ENCODE peak calls at places on chromosomes 6 and 20, in eight cellular contexts. K, E, H, C, V, U, D and A are unnamed samples.

GRCh38 chr6:43953794-43954310 is 173.4 kb downstream of the MRPL14 start:
- DNase-seq in K (no peak), E (peak; percentile 77), H (peak; percentile 48), C (peak; percentile 41), V (no peak), U (peak; percentile 49), D (no peak), A (no peak)

GRCh38 chr20:57439993-57440392 is 48.8 kb downstream of the RBM38 start:
- DNase-seq in K (no peak), E (no peak), H (no peak), C (no peak), V (no peak), U (no peak), D (no peak), A (no peak)

GRCh38 chr6:41638002-41638800 is at the start of gene MDFI:
- DNase-seq in K (no peak), E (peak; percentile 78), H (no peak), C (peak; percentile 79), V (no peak), U (peak; percentile 78), D (peak; percentile 26), A (no peak)

GRCh38 chr6:76742919-76743318 is 670.5 kb upstream of the IMPG1 start:
- DNase-seq in K (no peak), E (no peak), H (no peak), C (no peak), V (peak; percentile 72), U (no peak), D (no peak), A (no peak)

GRCh38 chr20:19815553-19815991 is 57.5 kb downstream of the RIN2 start:
- DNase-seq in K (no peak), E (no peak), H (peak; percentile 97), C (peak; percentile 48), V (peak; percentile 98), U (peak; percentile 22), D (no peak), A (peak; percentile 31)

GRCh38 chr20:50788045-50788867 is 6.6 kb upstream of the BCAS4 start:
- DNase-seq in K (no peak), E (no peak), H (peak; percentile 90), C (peak; percentile 73), V (peak; percentile 45), U (no peak), D (no peak), A (no peak)

GRCh38 chr6:38943964-38944363 is 104.6 kb upstream of the GLP1R start:
- DNase-seq in K (no peak), E (peak; percentile 22), H (no peak), C (no peak), V (no peak), U (no peak), D (no peak), A (no peak)

GRCh38 chr6:16770701-16771569 is 9.7 kb upstream of the ATXN1 start:
- DNase-seq in K (peak; percentile 76), E (peak; percentile 81), H (peak; percentile 90), C (peak; percentile 86), V (peak; percentile 79), U (peak; percentile 76), D (peak; percentile 59), A (peak; percentile 59)

GRCh38 chr6:25172819-25173218 is 106.4 kb upstream of the CARMIL1 start:
- DNase-seq in K (no peak), E (no peak), H (peak; percentile 96), C (no peak), V (peak; percentile 91), U (no peak), D (no peak), A (no peak)

GRCh38 chr20:34862724-34863123 is 9.9 kb downstream of the GGT7 start:
- DNase-seq in K (no peak), E (no peak), H (no peak), C (no peak), V (no peak), U (no peak), D (no peak), A (no peak)

GRCh38 chr6:130223508-130223907 is 757 bp upstream of the SAMD3 start:
- DNase-seq in K (no peak), E (no peak), H (no peak), C (no peak), V (no peak), U (no peak), D (no peak), A (peak; percentile 28)

GRCh38 chr6:24439858-24440539 is 37.3 kb downstream of the MRS2 start:
- DNase-seq in K (no peak), E (no peak), H (no peak), C (no peak), V (no peak), U (no peak), D (no peak), A (no peak)

GRCh38 chr20:41078329-41078728 is 49.7 kb downstream of the TOP1 start:
- DNase-seq in K (no peak), E (no peak), H (peak; percentile 61), C (peak; percentile 32), V (peak; percentile 62), U (no peak), D (no peak), A (no peak)

GRCh38 chr6:156087487-156087886 is 631.8 kb upstream of the NOX3 start:
- DNase-seq in K (no peak), E (no peak), H (no peak), C (no peak), V (no peak), U (no peak), D (no peak), A (no peak)

GRCh38 chr6:135537782-135538301 is 40.3 kb upstream of the AHI1 start:
- DNase-seq in K (no peak), E (no peak), H (peak; percentile 85), C (no peak), V (peak; percentile 84), U (no peak), D (no peak), A (no peak)

GRCh38 chr20:44018684-44019637 is 104.3 kb downstream of the TOX2 start:
- DNase-seq in K (no peak), E (no peak), H (no peak), C (no peak), V (no peak), U (no peak), D (no peak), A (no peak)

GRCh38 chr6:55290736-55291135 is 36.5 kb upstream of the GFRAL start:
- DNase-seq in K (no peak), E (no peak), H (no peak), C (no peak), V (no peak), U (no peak), D (no peak), A (no peak)

DNA sequence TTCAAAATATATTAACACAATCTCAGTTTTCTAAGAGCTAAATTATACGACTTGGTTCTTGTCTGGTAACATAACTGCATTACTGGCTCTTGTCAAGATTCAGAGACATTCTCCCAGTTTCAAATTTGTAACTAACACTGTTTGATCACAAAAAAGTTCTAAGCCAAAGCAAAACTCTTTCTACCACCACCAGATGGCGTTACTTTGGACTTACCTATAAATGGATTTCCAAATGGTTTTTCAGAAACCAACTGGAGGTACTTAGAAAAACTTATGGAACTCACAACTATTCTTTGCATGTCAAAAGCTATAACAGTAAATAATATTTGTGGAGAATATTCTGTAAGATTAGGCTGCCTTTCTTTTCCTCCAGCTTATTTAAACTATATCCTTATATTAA is 34.2 kb upstream of the GFRAL start:
- DNase-seq in K (no peak), E (no peak), H (peak; percentile 20), C (peak; percentile 11), V (peak; percentile 7), U (no peak), D (no peak), A (no peak)
- TF ChIP-seq CTCF in K (no peak), E (peak; percentile 23), H (peak; percentile 31), C (peak; percentile 36), V (peak; percentile 23), U (peak; percentile 22), D (peak; percentile 39), A (no peak)

DNA sequence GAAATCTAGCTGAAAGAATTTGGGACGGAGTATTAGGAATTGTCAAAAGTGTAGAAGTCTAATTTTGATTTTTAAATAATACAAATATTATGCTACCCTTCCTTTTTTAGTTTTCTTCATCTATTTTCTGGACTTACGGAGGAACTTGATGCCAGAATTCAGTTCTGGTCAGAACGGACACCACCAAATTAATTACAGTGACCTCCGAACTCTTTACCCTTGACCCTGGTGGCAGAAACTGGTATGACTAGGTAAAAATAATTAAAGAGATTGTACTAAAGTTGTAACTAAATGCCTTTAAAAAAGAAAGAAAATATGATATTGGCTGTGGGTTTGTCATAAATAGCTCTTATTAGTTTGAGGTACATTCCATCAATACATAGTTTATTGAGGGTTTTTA is 751.1 kb upstream of the MAP3K7 start:
- DNase-seq in K (no peak), E (no peak), H (no peak), C (no peak), V (no peak), U (no peak), D (no peak), A (no peak)
- TF ChIP-seq CTCF in K (no peak), E (peak; percentile 42), H (peak; percentile 3), C (no peak), V (peak; percentile 34), U (peak; percentile 37), D (peak; percentile 47), A (no peak)

DNA sequence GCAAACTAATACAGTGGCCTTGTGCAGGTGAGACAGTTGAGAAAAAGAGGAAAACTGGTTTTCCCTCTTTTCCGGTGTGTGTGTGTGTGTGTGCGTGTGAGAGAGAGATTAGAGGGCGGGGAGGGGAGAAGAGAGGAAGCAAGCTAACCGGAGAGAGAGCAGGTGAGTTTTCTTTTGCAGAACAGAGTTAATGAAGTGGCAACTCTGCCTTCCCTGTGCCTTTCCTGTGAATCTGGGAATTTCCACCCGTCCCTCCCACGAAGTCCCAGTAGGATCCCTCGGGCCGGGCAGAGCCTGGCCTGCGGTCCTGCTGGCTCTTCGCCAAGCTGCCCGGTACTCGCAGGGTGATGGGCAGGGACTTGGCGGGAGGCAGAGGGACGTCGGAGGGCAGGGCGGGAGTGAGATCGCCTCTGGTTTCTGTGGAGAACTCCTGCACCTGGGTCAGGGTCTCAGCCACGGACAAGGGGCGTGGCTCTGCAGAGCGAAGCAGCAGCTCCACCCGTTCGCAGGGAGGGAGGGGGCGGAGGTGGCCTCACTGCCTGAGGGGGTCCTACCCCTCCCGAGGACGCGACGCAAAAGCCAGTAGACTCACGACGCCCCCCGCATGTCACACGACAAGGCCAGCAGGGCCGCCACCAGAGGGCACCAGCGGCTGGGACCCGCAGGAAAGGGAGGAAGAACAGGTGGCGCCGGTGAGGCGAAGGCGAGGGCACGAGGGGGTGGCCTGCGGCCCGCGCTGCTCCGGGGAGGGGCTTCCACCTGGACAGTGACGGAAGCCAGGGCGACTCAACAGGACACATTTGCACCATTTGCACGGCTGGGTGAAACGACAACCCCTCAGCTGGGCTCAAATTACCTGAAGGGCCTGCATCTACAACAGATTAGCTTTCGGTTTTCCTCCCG is 51.2 kb upstream of the RNF182 start:
- DNase-seq in K (peak; percentile 75), E (peak; percentile 93), H (peak; percentile 58), C (peak; percentile 86), V (no peak), U (peak; percentile 85), D (peak; percentile 86), A (peak; percentile 74)
- TF ChIP-seq CTCF in K (peak; percentile 68), E (peak; percentile 38), H (peak; percentile 70), C (peak; percentile 90), V (peak; percentile 80), U (peak; percentile 64), D (peak; percentile 87), A (peak; percentile 80)

DNA sequence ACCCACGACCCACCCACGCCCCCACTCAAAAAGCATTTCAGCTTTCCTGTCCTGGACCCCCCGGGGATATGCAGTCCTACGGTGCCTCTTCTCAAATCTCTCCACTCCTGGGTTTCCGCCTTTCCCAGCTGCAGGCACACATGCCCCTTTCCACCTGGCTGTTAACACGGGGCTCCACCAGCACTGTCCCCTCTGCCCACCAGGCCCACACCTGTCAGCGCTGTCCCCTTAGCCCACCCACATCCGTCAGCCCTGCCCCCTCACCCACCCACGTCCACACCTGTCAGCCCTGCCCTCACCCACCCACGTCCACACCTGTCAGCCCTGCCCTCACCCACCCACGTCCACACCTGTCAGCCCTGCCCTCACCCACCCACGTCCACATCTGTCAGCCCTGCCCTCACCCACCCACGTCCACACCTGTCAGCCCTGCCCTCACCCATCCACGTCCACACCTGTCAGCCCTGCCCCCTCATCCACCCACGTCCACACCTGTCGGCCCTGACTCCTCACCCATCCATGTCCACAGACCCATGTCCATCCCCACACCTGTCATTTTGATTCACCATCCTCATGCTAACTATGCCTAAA is 11.6 kb downstream of the RNASET2 start:
- DNase-seq in K (no peak), E (no peak), H (no peak), C (no peak), V (no peak), U (no peak), D (no peak), A (no peak)
- TF ChIP-seq CTCF in K (no peak), E (no peak), H (no peak), C (no peak), V (no peak), U (no peak), D (no peak), A (no peak)